ENCODE peak calls at places on chromosomes 2 and 18, in seven cellular contexts. X, A, G, E, Z, R and I are unnamed samples.

GRCh38 chr2:54634564-54635511 is 88.6 kb upstream of the EML6 start:
- DNase-seq in R (peak), E (peak), Z (peak), A (no peak), X (peak), G (no peak), I (no peak)

GRCh38 chr2:219803294-219803693 is 175.9 kb downstream of the SLC4A3 start:
- DNase-seq in E (peak), A (no peak), G (no peak), Z (peak), R (peak), X (no peak), I (no peak)

GRCh38 chr2:27735263-27735904 is 36.1 kb upstream of the MRPL33 start:
- DNase-seq in E (peak), Z (peak), X (peak), G (peak), A (peak), R (peak), I (no peak)

GRCh38 chr2:197575987-197576386 is 60.1 kb downstream of the MOB4 start:
- DNase-seq in E (peak), Z (no peak), X (peak), A (no peak), G (no peak), R (peak), I (no peak)

GRCh38 chr18:23502516-23503037 is 734 bp upstream of the RMC1 start:
- DNase-seq in X (no peak), G (no peak), E (no peak), A (no peak), R (no peak), Z (no peak), I (no peak)

GRCh38 chr2:211035548-211036185 is 479.3 kb downstream of the CPS1 start:
- DNase-seq in G (no peak), E (peak), X (peak), R (peak), A (no peak), Z (peak), I (no peak)

GRCh38 chr2:44155577-44156446 is 12.9 kb upstream of the PPM1B start:
- DNase-seq in Z (peak), A (no peak), R (peak), G (no peak), E (peak), X (no peak), I (no peak)

GRCh38 chr2:233414273-233414654 is 60.0 kb downstream of the DGKD start:
- DNase-seq in X (no peak), Z (peak), G (no peak), E (no peak), A (no peak), R (no peak), I (no peak)

GRCh38 chr2:212133337-212133736 is 405.3 kb downstream of the ERBB4 start:
- DNase-seq in G (no peak), R (no peak), Z (no peak), X (no peak), A (no peak), E (no peak), I (no peak)

GRCh38 chr2:240237609-240238151 is 97.2 kb upstream of the OTOS start:
- DNase-seq in R (peak), Z (peak), E (peak), X (no peak), G (no peak), A (no peak), I (no peak)

GRCh38 chr2:241914542-241914941 is 45.0 kb downstream of the RTP5 start:
- DNase-seq in G (no peak), Z (no peak), A (no peak), R (no peak), E (no peak), X (no peak), I (no peak)

GRCh38 chr2:159713691-159714585 is 1.6 kb downstream of the MARCHF7 start:
- DNase-seq in R (peak), G (no peak), Z (peak), A (no peak), X (no peak), E (peak), I (no peak)

GRCh38 chr2:238946586-238947242 is 98.8 kb downstream of the TWIST2 start:
- DNase-seq in G (no peak), A (no peak), X (no peak), Z (no peak), R (no peak), E (no peak), I (no peak)

GRCh38 chr2:147288131-147288530 is 556.7 kb upstream of the ACVR2A start:
- DNase-seq in Z (no peak), E (no peak), G (no peak), R (no peak), A (no peak), X (no peak), I (no peak)

GRCh38 chr2:179561702-179562101 is 297.1 kb upstream of the SESTD1 start:
- DNase-seq in G (no peak), A (no peak), Z (no peak), E (no peak), R (no peak), X (no peak), I (no peak)